ENCODE peak calls at places on chromosomes 6 and 20, in six cellular contexts. Q is breast epithelium, W is heart left ventricle, F is tibial nerve, K is IMR-90, P is GM12892. X is an unnamed sample.

GRCh38 chr20:62768815-62769287 is 27.4 kb upstream of the MRGBP start:
- DNase-seq in P (no peak), F (no peak), K (peak; percentile 61), W (no peak), Q (no peak), X (no peak)

GRCh38 chr20:17066955-17067354 is 159.9 kb upstream of the PCSK2 start:
- DNase-seq in W (no peak), F (no peak), K (peak; percentile 4), Q (no peak), P (no peak), X (no peak)

GRCh38 chr6:75412937-75413662 is 80.5 kb downstream of the FILIP1 start:
- DNase-seq in W (no peak), Q (no peak), F (no peak), P (no peak), K (peak; percentile 95), X (no peak)

GRCh38 chr20:10469599-10469998 is 34.5 kb downstream of the SLX4IP start:
- DNase-seq in P (no peak), W (peak; percentile 43), Q (peak; percentile 54), K (peak; percentile 87), F (peak; percentile 65), X (no peak)

GRCh38 chr20:1830240-1830639 is 65.0 kb upstream of the SIRPA start:
- DNase-seq in Q (no peak), P (no peak), F (no peak), K (peak; percentile 99), W (peak; percentile 80), X (no peak)

GRCh38 chr6:21987501-21987957 is 309.3 kb downstream of the PRL start:
- DNase-seq in K (peak; percentile 97), W (peak; percentile 82), P (peak; percentile 13), Q (peak; percentile 71), F (peak; percentile 68), X (no peak)

GRCh38 chr20:22615425-22615824 is 31.1 kb upstream of the FOXA2 start:
- DNase-seq in Q (no peak), W (no peak), P (no peak), K (no peak), F (no peak), X (no peak)

GRCh38 chr20:9837634-9838033 is 1.2 kb downstream of the PAK5 start:
- DNase-seq in K (no peak), W (no peak), P (no peak), F (no peak), Q (no peak), X (no peak)

GRCh38 chr6:108186226-108186625 is 20.4 kb downstream of the NR2E1 start:
- DNase-seq in P (no peak), F (no peak), K (no peak), W (no peak), Q (no peak), X (no peak)

GRCh38 chr6:143561105-143561704 is 49.7 kb upstream of the FUCA2 start:
- DNase-seq in Q (no peak), W (no peak), K (no peak), F (no peak), P (no peak), X (no peak)

GRCh38 chr6:109874621-109875020 is 103.5 kb upstream of the GPR6 start:
- DNase-seq in K (no peak), F (no peak), P (no peak), Q (no peak), W (no peak), X (no peak)

GRCh38 chr20:41509801-41510200 is 108.4 kb downstream of the CHD6 start:
- DNase-seq in W (peak; percentile 38), F (no peak), K (peak; percentile 69), Q (peak; percentile 19), P (no peak), X (no peak)

GRCh38 chr20:38725959-38726848 is 1.9 kb downstream of the SLC32A1 start:
- DNase-seq in P (peak; percentile 52), F (no peak), K (peak; percentile 11), Q (no peak), W (peak; percentile 26), X (no peak)

GRCh38 chr6:6783736-6784135 is 195.2 kb downstream of the LY86 start:
- DNase-seq in K (no peak), F (no peak), P (no peak), Q (no peak), W (no peak), X (no peak)
- TF ChIP-seq POLR2A in K (no peak), F (no peak), P (no peak), Q (no peak), W (no peak), X (no peak)

DNA sequence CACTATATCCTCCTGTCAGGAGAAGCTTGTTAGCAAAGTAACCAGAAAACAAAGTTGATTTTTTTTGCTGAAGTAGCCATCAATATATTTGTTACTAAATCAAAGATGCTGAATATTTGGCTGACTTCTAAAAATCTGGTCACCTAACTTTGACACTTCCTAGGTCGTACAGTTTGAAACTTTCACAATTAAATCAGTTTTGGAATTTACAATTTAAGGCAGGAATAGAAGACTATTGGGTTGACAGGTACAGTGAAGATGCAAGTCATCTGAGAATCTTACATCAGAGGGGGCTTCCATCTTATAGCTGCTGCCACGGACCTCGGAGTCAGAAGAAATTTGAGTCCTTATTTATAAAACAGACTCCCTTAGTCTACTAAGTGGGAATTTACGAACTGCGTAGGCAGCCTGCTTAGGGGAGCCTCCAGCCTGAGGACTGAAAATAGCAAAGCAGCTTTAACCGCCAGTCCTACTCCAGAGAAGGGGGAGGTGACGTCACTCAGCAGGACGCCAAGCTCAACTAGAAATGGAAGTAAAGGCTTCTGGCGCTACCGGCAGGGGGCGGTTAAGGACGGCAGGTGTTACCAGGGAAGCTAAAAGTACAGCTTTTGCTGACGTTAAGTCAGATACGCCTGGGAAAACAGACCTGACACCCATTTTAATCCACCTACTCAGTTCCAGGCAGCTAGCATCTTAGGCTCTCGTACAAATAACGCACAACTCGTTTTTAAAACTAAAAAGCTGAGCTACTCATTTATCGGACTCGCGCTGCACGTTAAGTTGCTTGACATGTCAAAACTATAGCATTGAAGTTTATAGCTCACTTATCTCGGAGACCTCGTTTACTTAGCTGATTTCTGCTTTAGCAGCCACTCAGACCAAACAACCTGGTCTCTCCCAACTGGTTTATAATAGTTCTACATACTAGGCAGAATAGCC is 61.1 kb upstream of the HFE start:
- DNase-seq in K (peak; percentile 99), Q (peak; percentile 97), P (no peak), W (peak; percentile 95), F (peak; percentile 94), X (peak; percentile 96)
- TF ChIP-seq POLR2A in K (peak; percentile 38), Q (no peak), P (no peak), W (no peak), F (no peak), X (no peak)

GRCh38 chr6:50864601-50865000 is 45.9 kb downstream of the TFAP2B start:
- DNase-seq in Q (no peak), W (no peak), K (no peak), F (no peak), P (no peak), X (no peak)
- TF ChIP-seq POLR2A in Q (no peak), W (no peak), K (no peak), F (no peak), P (no peak), X (no peak)

DNA sequence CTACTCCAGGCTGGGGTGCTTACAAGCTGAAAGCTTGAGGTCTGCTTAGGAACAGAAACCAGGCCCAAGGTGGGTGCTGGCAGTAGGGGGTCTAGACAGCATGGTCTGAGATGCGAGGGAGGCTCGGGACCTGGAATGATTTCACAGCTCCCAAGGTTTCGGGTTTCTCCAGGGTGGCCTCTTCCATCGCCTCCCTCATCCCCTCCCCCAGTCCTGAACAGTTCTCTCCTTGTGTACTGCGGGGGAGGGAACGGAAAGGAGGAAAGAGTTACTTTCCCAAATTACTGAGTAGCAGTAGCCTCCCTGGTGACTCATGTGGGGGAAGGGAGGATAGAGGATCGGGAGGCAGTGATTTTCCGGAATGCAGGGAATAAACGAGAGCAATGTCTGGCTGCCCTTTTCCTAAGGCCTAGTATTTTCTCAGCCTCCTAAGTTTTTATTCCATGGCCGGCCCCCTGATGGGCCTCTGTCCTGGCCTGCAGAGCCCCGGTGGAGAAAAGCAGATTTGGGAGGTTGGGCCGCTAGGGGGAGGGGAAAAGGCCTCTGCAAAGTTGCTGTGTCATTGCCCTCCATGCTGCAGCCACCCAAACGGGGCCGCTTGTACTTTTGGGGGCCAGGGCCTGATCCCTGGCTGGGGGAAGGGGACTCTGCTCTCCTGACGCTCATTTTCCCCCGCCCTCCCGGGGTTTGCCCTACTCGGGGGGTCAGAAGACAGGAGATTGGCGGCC is 1.5 kb downstream of the BRD2 start:
- DNase-seq in K (peak; percentile 97), P (no peak), W (peak; percentile 86), F (peak; percentile 86), Q (peak; percentile 75), X (peak; percentile 86)
- TF ChIP-seq POLR2A in K (peak; percentile 54), P (no peak), W (no peak), F (peak; percentile 60), Q (peak; percentile 28), X (no peak)

GRCh38 chr6:26175428-26176181 is 88.4 kb downstream of the HFE start:
- DNase-seq in F (no peak), W (no peak), Q (no peak), P (no peak), K (peak; percentile 75), X (no peak)
- TF ChIP-seq POLR2A in F (no peak), W (no peak), Q (no peak), P (no peak), K (no peak), X (no peak)